ENCODE peak calls at places on chromosome 2, in five cellular contexts. M, Y, H, X and S are unnamed samples.
A peak's percentile ranks its signal among the peaks of the same experiment; 100 is the strongest.

GRCh38 chr2:85712849-85713612 is 18.9 kb downstream of the GNLY start:
- DNase-seq in H (no peak), Y (no peak), X (peak; percentile 86), M (peak; percentile 82), S (no peak)

GRCh38 chr2:27049422-27050280 is 1.8 kb upstream of the AGBL5 start:
- DNase-seq in M (no peak), Y (peak; percentile 70), X (no peak), H (no peak), S (peak; percentile 88)

GRCh38 chr2:132416996-132417395 is 391 bp downstream of the GPR39 start:
- DNase-seq in M (no peak), X (no peak), H (no peak), Y (peak; percentile 27), S (no peak)

GRCh38 chr2:156331572-156332451 is 709 bp downstream of the NR4A2 start:
- DNase-seq in H (no peak), Y (peak; percentile 61), M (peak; percentile 83), X (peak; percentile 68), S (peak; percentile 35)

GRCh38 chr2:120863661-120864320 is 128.1 kb downstream of the GLI2 start:
- DNase-seq in M (peak; percentile 72), X (peak; percentile 51), Y (peak; percentile 72), H (peak; percentile 19), S (no peak)

GRCh38 chr2:240782221-240782885 is 37.7 kb downstream of the KIF1A start:
- DNase-seq in H (peak; percentile 35), X (no peak), Y (no peak), M (no peak), S (no peak)

GRCh38 chr2:98468621-98469236 is 24.1 kb downstream of the INPP4A start:
- DNase-seq in M (no peak), X (no peak), H (peak; percentile 62), Y (no peak), S (no peak)

GRCh38 chr2:86370579-86370978 is 33.2 kb upstream of the REEP1 start:
- DNase-seq in X (no peak), H (no peak), M (no peak), Y (no peak), S (no peak)

GRCh38 chr2:84421197-84421596 is 37.9 kb downstream of the SUCLG1 start:
- DNase-seq in X (no peak), M (no peak), Y (no peak), H (no peak), S (no peak)
- TF ChIP-seq CTCF in X (no peak), M (no peak), Y (no peak), H (no peak), S (no peak)

DNA sequence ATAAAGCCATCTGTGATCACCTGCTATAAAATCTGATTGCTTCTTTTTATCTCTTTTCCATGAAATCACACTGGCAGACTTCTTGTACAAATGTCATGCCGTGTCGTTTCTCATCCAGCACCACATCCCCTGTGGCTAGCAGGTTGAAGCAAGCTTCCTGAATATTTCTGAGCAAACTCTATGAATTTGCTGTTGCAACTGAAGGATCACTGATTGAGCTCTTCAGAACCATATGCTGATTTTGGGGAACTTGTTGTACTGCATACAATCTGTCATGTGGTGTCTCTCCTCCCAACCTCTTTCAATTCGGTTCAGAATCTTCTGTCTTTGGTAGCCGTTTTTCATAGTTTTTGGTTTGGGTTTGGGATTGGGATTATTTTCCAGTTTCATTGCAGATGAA is 57.7 kb upstream of the RBMS1 start:
- DNase-seq in X (no peak), Y (no peak), H (no peak), M (no peak), S (no peak)
- TF ChIP-seq CTCF in X (no peak), Y (no peak), H (no peak), M (no peak), S (no peak)

DNA sequence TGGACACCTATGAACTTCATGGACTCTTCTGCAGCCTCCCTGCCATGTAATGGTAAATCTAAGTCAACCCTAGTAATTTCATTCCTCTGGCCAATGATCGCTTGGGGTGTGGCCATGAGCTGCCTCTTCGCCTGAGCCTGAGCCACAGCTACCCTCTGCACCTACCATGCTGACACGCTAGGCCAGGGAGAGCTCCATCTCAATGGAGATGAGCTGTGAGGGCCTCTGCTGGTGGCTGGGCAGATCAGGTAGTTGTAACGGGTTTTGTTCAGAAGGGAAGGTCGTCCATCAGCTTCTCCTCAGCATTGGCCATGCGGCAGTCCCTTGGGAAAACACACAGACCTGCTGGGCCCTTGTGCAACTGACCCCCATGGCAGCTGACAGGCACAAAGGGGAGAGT is 24.4 kb downstream of the MPHOSPH10 start:
- DNase-seq in H (no peak), X (no peak), Y (peak; percentile 32), M (no peak), S (peak; percentile 80)
- TF ChIP-seq CTCF in H (no peak), X (no peak), Y (no peak), M (peak; percentile 31), S (peak; percentile 61)

GRCh38 chr2:190996338-190996946 is 17.5 kb downstream of the STAT1 start:
- DNase-seq in H (no peak), M (peak; percentile 35), Y (peak; percentile 74), X (no peak), S (no peak)
- TF ChIP-seq CTCF in H (peak; percentile 39), M (peak; percentile 92), Y (peak; percentile 72), X (peak; percentile 32), S (no peak)

GRCh38 chr2:123826729-123827271 is 198.3 kb upstream of the CNTNAP5 start:
- DNase-seq in Y (no peak), M (no peak), X (no peak), H (no peak), S (no peak)
- TF ChIP-seq CTCF in Y (no peak), M (no peak), X (no peak), H (no peak), S (no peak)

DNA sequence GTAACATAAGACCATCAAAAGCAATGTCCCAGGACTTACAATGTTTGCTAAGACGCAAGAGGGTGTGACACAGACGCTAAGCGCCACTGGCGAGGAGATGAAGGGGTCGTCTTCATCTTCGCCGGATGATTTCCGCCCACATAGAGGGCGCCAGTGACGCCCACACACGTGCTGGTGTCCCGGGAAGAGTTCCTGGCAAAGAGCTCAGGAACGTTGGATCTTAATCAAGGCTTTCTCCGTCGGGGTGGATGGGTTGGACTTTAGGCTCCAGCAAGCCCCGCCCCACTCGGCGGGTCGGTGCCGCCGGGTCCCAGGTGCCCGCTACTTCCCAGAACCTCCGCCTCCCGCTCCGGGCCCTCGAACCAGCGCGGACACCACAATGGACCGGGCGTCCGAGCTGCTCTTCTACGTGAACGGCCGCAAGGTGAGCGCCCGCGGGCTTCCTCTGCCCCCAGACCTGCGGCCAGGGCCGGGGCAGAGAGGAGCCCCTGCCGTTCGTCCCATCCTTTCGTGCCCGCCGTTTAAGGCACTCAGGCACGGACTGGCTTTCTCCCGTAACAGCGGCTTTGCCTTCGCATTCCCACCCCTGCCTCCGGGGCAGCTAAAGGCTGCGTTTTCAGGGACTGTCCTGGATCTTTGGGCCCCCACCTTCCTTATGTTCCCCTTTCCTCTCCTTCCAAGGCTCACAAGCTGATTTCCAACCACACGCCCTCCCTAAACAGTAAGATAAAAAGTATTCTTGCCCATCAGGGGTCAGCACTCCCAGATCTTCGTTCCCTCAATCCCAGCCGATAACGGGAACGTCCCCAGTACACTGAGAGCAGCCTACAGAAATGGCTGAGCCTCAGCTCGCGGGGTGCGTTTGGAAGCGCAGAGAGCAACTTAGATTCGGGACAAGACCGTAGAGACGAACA is at the start of gene AOX1:
- DNase-seq in Y (no peak), X (peak; percentile 48), H (peak; percentile 45), M (peak; percentile 18), S (peak; percentile 51)
- TF ChIP-seq CTCF in Y (no peak), X (no peak), H (no peak), M (peak; percentile 24), S (no peak)

DNA sequence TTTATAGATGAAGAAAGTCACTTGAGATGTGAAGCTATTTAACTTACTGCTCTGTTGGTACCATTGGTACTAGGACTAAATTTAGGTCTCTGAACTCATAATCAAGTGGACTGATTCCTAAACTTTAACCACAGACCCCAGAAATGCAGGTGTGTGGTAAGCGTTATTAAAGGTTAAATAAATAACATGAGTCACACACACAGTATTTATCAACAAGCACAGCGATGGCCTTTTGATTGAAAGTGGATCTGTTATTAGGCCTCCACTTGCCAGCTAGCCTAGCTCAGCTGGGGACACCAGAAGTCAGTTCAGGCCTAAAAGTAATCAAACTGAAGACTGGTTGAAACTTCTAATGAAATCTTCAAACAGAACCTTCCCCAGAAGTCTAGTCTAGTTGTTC is 161.3 kb upstream of the DPP10 start:
- DNase-seq in Y (no peak), M (no peak), X (no peak), H (no peak), S (no peak)
- TF ChIP-seq CTCF in Y (no peak), M (no peak), X (no peak), H (no peak), S (no peak)